ENCODE peak calls at places on chromosomes 13 and 19, in six cellular contexts. P is amniotic epithelial cell; F is activated CD4-positive, alpha-beta T cell treated with anti-CD3 and anti-CD28 coated beads, Interleukin-2, amount 50 U/mL, for 1 hour; J is left lobe of liver; O is ACHN; T is frontal cortex. E is an unnamed sample.

GRCh38 chr13:98285852-98286594 is 109.0 kb upstream of the RNF113B start:
- DNase-seq in P (no peak), F (no peak), J (no peak), O (no peak), T (no peak), E (no peak)

GRCh38 chr13:31912641-31913401 is 118.8 kb upstream of the FRY start:
- DNase-seq in P (no peak), F (no peak), J (no peak), O (no peak), T (no peak), E (no peak)

GRCh38 chr13:30720470-30720869 is 14.9 kb upstream of the ALOX5AP start:
- DNase-seq in P (no peak), F (no peak), J (no peak), O (no peak), T (no peak), E (no peak)

GRCh38 chr13:110916671-110917142 is 1.8 kb upstream of the ANKRD10 start:
- DNase-seq in P (peak), F (no peak), J (no peak), O (peak), T (no peak), E (no peak)

GRCh38 chr19:13838943-13839192 is 38.1 kb upstream of the NANOS3 start:
- DNase-seq in P (no peak), F (no peak), J (no peak), O (no peak), T (no peak), E (no peak)

GRCh38 chr19:33810821-33811220 is 14.2 kb downstream of the KCTD15 start:
- DNase-seq in P (no peak), F (no peak), J (no peak), O (no peak), T (no peak), E (no peak)

GRCh38 chr19:6466526-6467248 is 2.6 kb downstream of the CRB3 start:
- DNase-seq in P (no peak), F (no peak), J (no peak), O (no peak), T (no peak), E (no peak)

GRCh38 chr19:52464798-52465470 is 11.6 kb downstream of the ZNF578 start:
- DNase-seq in P (no peak), F (no peak), J (no peak), O (no peak), T (no peak), E (no peak)

GRCh38 chr19:21765151-21765550 is 2.2 kb downstream of the ZNF100 start:
- DNase-seq in P (no peak), F (no peak), J (no peak), O (no peak), T (no peak), E (no peak)

GRCh38 chr13:74133657-74134201 is 475 bp downstream of the KLF12 start:
- DNase-seq in P (peak), F (peak), J (peak), O (peak), T (peak), E (peak)

GRCh38 chr13:63625869-63626268 is 2210.2 kb upstream of the PCDH20 start:
- DNase-seq in P (peak), F (no peak), J (no peak), O (no peak), T (no peak), E (no peak)

GRCh38 chr19:30546332-30546731 is 174.1 kb downstream of the ZNF536 start:
- DNase-seq in P (no peak), F (no peak), J (no peak), O (no peak), T (no peak), E (no peak)

GRCh38 chr13:72462726-72463125 is 264.7 kb downstream of the MZT1 start:
- DNase-seq in P (no peak), F (no peak), J (no peak), O (peak), T (no peak), E (no peak)

GRCh38 chr13:48500652-48501197 is 32.2 kb downstream of the RCBTB2 start:
- DNase-seq in P (peak), F (no peak), J (no peak), O (no peak), T (peak), E (no peak)

GRCh38 chr19:15893498-15893897 is 4.4 kb downstream of the CYP4F2 start:
- DNase-seq in P (no peak), F (no peak), J (peak), O (no peak), T (no peak), E (no peak)

E was measured in hypothalamus.